ENCODE peak calls at places on chromosomes 2 and 18, in four cellular contexts. G is HepG2, Q is K562, U is GM12878. X is an unnamed sample.

GRCh38 chr2:192148620-192149321 is 46.0 kb downstream of the TMEFF2 start:
- DNase-seq in U (no peak), G (no peak), Q (no peak), X (no peak)

GRCh38 chr2:57965961-57966360 is 80.6 kb upstream of the VRK2 start:
- DNase-seq in U (no peak), Q (no peak), G (no peak), X (no peak)

GRCh38 chr2:198438326-198438725 is 633.9 kb downstream of the PLCL1 start:
- DNase-seq in G (no peak), U (no peak), Q (no peak), X (no peak)

GRCh38 chr2:207434288-207434687 is 95.5 kb upstream of the CREB1 start:
- DNase-seq in G (no peak), Q (no peak), U (no peak), X (no peak)

GRCh38 chr2:11174222-11174621 is 19.0 kb downstream of the SLC66A3 start:
- DNase-seq in Q (no peak), U (no peak), G (no peak), X (no peak)

GRCh38 chr2:201929627-201930026 is 104.0 kb upstream of the FZD7 start:
- DNase-seq in G (no peak), Q (no peak), U (no peak), X (no peak)

GRCh38 chr2:170815746-170816498 is 765 bp upstream of the GAD1 start:
- DNase-seq in G (peak), U (no peak), Q (peak), X (peak)

GRCh38 chr2:5756266-5756665 is 64.1 kb downstream of the SOX11 start:
- DNase-seq in Q (no peak), U (no peak), G (no peak), X (no peak)

GRCh38 chr2:38835015-38835601 is 40.6 kb downstream of the DHX57 start:
- DNase-seq in U (no peak), G (peak), Q (no peak), X (no peak)

GRCh38 chr2:26997394-26997793 is 27.0 kb downstream of the MAPRE3 start:
- DNase-seq in G (no peak), Q (no peak), U (no peak), X (no peak)

GRCh38 chr2:26994975-26995374 is 24.5 kb downstream of the MAPRE3 start:
- DNase-seq in Q (no peak), G (no peak), U (no peak), X (no peak)

GRCh38 chr2:26998323-26998722 is 27.9 kb downstream of the MAPRE3 start:
- DNase-seq in U (no peak), Q (no peak), G (no peak), X (no peak)

GRCh38 chr2:26991717-26992116 is 21.3 kb downstream of the MAPRE3 start:
- DNase-seq in Q (no peak), U (no peak), G (peak), X (no peak)

DNA sequence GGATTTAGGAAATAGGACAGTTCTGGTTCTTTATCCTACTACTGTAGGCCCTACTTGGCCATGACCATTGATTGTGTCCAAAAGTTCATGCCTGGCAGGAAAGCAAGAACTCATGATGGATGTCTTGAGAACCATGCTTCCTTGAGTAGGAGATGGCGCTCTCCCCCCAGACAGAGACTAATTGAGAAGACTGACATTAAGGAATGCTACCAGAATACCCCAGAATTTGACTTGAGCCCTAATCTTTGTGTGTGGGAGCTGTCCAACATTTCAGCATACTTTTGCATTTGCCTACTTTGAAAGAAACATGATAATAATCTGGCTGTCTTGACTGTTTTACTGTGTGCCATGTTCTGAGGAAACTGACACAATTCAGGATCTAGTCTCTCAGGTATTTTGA is 23.3 kb downstream of the MAPRE3 start:
- DNase-seq in G (no peak), U (no peak), Q (no peak), X (no peak)
- TF ChIP-seq ZBTB33 in G (no peak), U (no peak), Q (no peak), X (no peak)

DNA sequence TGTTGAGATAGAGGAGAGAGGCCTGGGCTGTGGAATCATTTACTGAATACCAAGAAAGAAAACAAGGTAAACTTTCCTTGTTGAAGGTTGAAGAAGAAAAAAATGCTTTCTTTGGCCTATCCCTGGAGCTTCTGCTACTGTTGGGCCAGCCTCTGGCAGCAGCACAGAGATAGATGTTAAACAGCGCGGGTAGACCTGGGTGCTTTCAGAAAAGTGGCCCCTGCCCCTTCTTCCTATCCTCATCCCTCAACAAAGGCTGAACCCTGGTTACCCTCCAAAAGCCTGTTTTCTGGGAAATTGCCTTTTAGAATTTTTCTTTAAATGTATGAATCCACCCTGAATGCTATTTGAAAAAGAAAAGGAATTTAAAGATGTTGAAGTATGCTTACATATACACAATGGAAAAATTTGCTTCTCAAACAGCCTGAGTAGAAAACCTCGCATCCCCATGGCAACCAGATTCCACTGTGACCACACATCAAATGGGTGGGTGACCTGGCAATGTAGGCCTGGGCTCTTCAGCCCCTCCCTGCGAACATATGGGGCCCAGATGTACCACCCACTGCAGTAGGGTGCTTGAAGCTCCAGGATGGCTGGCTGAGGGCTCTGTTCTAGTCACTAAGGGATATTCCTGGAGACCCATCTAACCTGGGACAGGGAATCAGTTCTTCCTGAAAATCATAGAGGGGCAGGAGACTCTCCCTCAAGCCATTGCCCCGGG is 23.4 kb upstream of the CHRNA1 start:
- DNase-seq in U (no peak), Q (no peak), G (peak), X (peak)
- TF ChIP-seq FOXM1 in U (no peak), Q (no peak), G (no peak), X (peak)

DNA sequence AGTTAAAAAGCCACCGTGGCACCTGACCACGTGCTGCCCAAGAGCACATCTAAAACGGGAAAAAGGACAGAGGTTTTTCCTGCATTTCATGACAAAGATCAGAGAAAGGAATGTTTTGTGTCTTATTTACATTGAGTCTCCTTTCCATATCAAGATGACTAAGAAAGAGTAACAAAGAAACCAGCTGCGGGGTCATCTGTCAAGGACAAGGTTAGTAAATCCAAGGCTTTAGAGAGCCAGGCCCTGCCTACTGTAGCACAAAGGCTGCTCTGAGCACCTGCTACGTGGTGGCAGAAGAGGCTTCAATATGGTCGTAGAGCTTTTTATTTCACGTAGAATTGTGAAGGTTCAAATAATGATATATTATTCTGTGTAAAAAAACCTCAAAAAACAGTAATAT is 51.0 kb downstream of the PRELID3A start:
- DNase-seq in Q (no peak), U (no peak), G (peak), X (no peak)
- TF ChIP-seq ZBTB33 in Q (no peak), U (no peak), G (no peak), X (no peak)

DNA sequence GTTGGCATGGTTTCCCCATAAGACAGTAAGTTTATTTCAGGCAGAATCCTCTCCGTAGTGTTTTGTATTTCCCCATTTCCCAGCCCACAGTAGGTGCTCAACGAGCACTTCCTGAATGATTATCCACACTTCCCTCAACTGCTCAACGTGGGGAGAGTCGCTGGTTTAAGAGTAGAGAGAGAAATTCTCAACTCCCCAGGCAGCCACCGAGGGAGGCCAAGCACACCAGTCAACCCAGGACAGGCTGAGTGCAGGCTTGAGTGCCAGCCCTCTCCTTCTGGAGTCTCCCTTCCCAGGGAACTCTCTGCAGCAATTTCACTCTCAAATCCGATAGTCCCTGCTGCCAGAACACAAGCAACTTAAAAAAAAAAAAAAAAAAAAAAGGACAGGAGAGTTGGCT is 92.0 kb upstream of the LMAN1 start:
- DNase-seq in G (no peak), Q (no peak), U (no peak), X (no peak)
- TF ChIP-seq FOXM1 in G (no peak), Q (no peak), U (no peak), X (no peak)

X was measured in SK-N-SH.